ENCODE peak calls at places on chromosome 2, in six cellular contexts. One of them, this sample, is unnamed.

GRCh38 chr2:143063612-143064200 is 65.5 kb upstream of the ARHGAP15 start:
- DNase-seq in CD8-positive, alpha-beta T cell: no peak
- DNase-seq in body of pancreas: no peak
- DNase-seq in thyroid gland: no peak
- DNase-seq in heart left ventricle: no peak
- DNase-seq in heart right ventricle: no peak
- DNase-seq in this sample: no peak

GRCh38 chr2:85057236-85057635 is 76.0 kb upstream of the TCF7L1 start:
- DNase-seq in heart right ventricle: no peak
- DNase-seq in heart left ventricle: no peak
- DNase-seq in body of pancreas: no peak
- DNase-seq in CD8-positive, alpha-beta T cell: no peak
- DNase-seq in thyroid gland: no peak
- DNase-seq in this sample: no peak

GRCh38 chr2:39024833-39025232 is 96.0 kb downstream of the SOS1 start:
- DNase-seq in thyroid gland: no peak
- DNase-seq in heart left ventricle: no peak
- DNase-seq in body of pancreas: no peak
- DNase-seq in CD8-positive, alpha-beta T cell: no peak
- DNase-seq in heart right ventricle: no peak
- DNase-seq in this sample: no peak

GRCh38 chr2:44938287-44939073 is 3.0 kb upstream of the SIX3 start:
- DNase-seq in body of pancreas: no peak
- DNase-seq in heart right ventricle: no peak
- DNase-seq in CD8-positive, alpha-beta T cell: no peak
- DNase-seq in heart left ventricle: no peak
- DNase-seq in thyroid gland: no peak
- DNase-seq in this sample: no peak

GRCh38 chr2:219369447-219369861 is 18.3 kb downstream of the DNPEP start:
- DNase-seq in CD8-positive, alpha-beta T cell: no peak
- DNase-seq in heart right ventricle: peak; percentile 50
- DNase-seq in thyroid gland: peak; percentile 83
- DNase-seq in body of pancreas: peak; percentile 55
- DNase-seq in heart left ventricle: peak; percentile 41
- DNase-seq in this sample: peak; percentile 54

GRCh38 chr2:797993-798392 is 120.8 kb upstream of the TMEM18 start:
- DNase-seq in body of pancreas: no peak
- DNase-seq in heart right ventricle: no peak
- DNase-seq in thyroid gland: no peak
- DNase-seq in CD8-positive, alpha-beta T cell: no peak
- DNase-seq in heart left ventricle: no peak
- DNase-seq in this sample: no peak

GRCh38 chr2:110106642-110107041 is 9.0 kb downstream of the MALL start:
- DNase-seq in thyroid gland: peak; percentile 73
- DNase-seq in CD8-positive, alpha-beta T cell: no peak
- DNase-seq in heart left ventricle: no peak
- DNase-seq in body of pancreas: no peak
- DNase-seq in heart right ventricle: no peak
- DNase-seq in this sample: no peak

GRCh38 chr2:68487773-68488355 is 20.5 kb downstream of the APLF start:
- DNase-seq in body of pancreas: no peak
- DNase-seq in thyroid gland: no peak
- DNase-seq in heart left ventricle: no peak
- DNase-seq in CD8-positive, alpha-beta T cell: no peak
- DNase-seq in heart right ventricle: no peak
- DNase-seq in this sample: no peak

GRCh38 chr2:40451926-40452605 is at the start of gene SLC8A1:
- DNase-seq in heart left ventricle: peak; percentile 28
- DNase-seq in thyroid gland: no peak
- DNase-seq in heart right ventricle: no peak
- DNase-seq in body of pancreas: no peak
- DNase-seq in CD8-positive, alpha-beta T cell: no peak
- DNase-seq in this sample: peak; percentile 46

GRCh38 chr2:132038179-132038882 is 123.4 kb downstream of the ANKRD30BL start:
- DNase-seq in body of pancreas: no peak
- DNase-seq in heart right ventricle: no peak
- DNase-seq in heart left ventricle: no peak
- DNase-seq in CD8-positive, alpha-beta T cell: no peak
- DNase-seq in thyroid gland: no peak
- DNase-seq in this sample: no peak

GRCh38 chr2:227788556-227788955 is 25.1 kb upstream of the CCL20 start:
- DNase-seq in body of pancreas: no peak
- DNase-seq in CD8-positive, alpha-beta T cell: no peak
- DNase-seq in heart left ventricle: no peak
- DNase-seq in thyroid gland: peak; percentile 65
- DNase-seq in heart right ventricle: no peak
- DNase-seq in this sample: no peak

GRCh38 chr2:121491566-121491965 is 39.1 kb upstream of the RNU4ATAC start:
- DNase-seq in heart right ventricle: no peak
- DNase-seq in CD8-positive, alpha-beta T cell: no peak
- DNase-seq in thyroid gland: no peak
- DNase-seq in heart left ventricle: no peak
- DNase-seq in body of pancreas: no peak
- DNase-seq in this sample: no peak

GRCh38 chr2:239870863-239871262 is 154.3 kb downstream of the NDUFA10 start:
- DNase-seq in heart right ventricle: no peak
- DNase-seq in CD8-positive, alpha-beta T cell: no peak
- DNase-seq in heart left ventricle: no peak
- DNase-seq in thyroid gland: no peak
- DNase-seq in body of pancreas: no peak
- DNase-seq in this sample: no peak

GRCh38 chr2:202682274-202682673 is 47.5 kb downstream of the FAM117B start:
- DNase-seq in heart left ventricle: no peak
- DNase-seq in CD8-positive, alpha-beta T cell: no peak
- DNase-seq in thyroid gland: no peak
- DNase-seq in body of pancreas: no peak
- DNase-seq in heart right ventricle: no peak
- DNase-seq in this sample: no peak

GRCh38 chr2:42941633-42942176 is 149.3 kb upstream of the HAAO start:
- DNase-seq in body of pancreas: no peak
- DNase-seq in CD8-positive, alpha-beta T cell: no peak
- DNase-seq in thyroid gland: no peak
- DNase-seq in heart left ventricle: no peak
- DNase-seq in heart right ventricle: no peak
- DNase-seq in this sample: no peak

GRCh38 chr2:99900589-99900988 is 241.8 kb downstream of the AFF3 start:
- DNase-seq in heart right ventricle: peak; percentile 25
- DNase-seq in thyroid gland: no peak
- DNase-seq in CD8-positive, alpha-beta T cell: no peak
- DNase-seq in body of pancreas: no peak
- DNase-seq in heart left ventricle: peak; percentile 20
- DNase-seq in this sample: no peak

GRCh38 chr2:171991027-171991426 is 8.7 kb upstream of the METAP1D start:
- DNase-seq in thyroid gland: no peak
- DNase-seq in heart right ventricle: no peak
- DNase-seq in body of pancreas: no peak
- DNase-seq in CD8-positive, alpha-beta T cell: no peak
- DNase-seq in heart left ventricle: no peak
- DNase-seq in this sample: no peak

GRCh38 chr2:86825728-86826386 is 35.1 kb upstream of the CD8A start:
- DNase-seq in heart left ventricle: no peak
- DNase-seq in body of pancreas: no peak
- DNase-seq in thyroid gland: peak; percentile 30
- DNase-seq in heart right ventricle: no peak
- DNase-seq in CD8-positive, alpha-beta T cell: peak; percentile 71
- DNase-seq in this sample: no peak

GRCh38 chr2:145110668-145111067 is 590.7 kb upstream of the ZEB2 start:
- DNase-seq in heart left ventricle: no peak
- DNase-seq in heart right ventricle: no peak
- DNase-seq in body of pancreas: no peak
- DNase-seq in CD8-positive, alpha-beta T cell: no peak
- DNase-seq in thyroid gland: no peak
- DNase-seq in this sample: no peak

GRCh38 chr2:61645911-61646310 is 107.8 kb upstream of the XPO1 start:
- DNase-seq in heart right ventricle: no peak
- DNase-seq in thyroid gland: no peak
- DNase-seq in body of pancreas: no peak
- DNase-seq in CD8-positive, alpha-beta T cell: no peak
- DNase-seq in heart left ventricle: no peak
- DNase-seq in this sample: no peak

GRCh38 chr2:118095610-118096009 is 7.3 kb downstream of the INSIG2 start:
- DNase-seq in body of pancreas: no peak
- DNase-seq in heart right ventricle: no peak
- DNase-seq in heart left ventricle: no peak
- DNase-seq in thyroid gland: no peak
- DNase-seq in CD8-positive, alpha-beta T cell: no peak
- DNase-seq in this sample: no peak

GRCh38 chr2:19541884-19542283 is 183.5 kb upstream of the OSR1 start:
- DNase-seq in heart right ventricle: no peak
- DNase-seq in body of pancreas: no peak
- DNase-seq in CD8-positive, alpha-beta T cell: no peak
- DNase-seq in heart left ventricle: no peak
- DNase-seq in thyroid gland: no peak
- DNase-seq in this sample: no peak

GRCh38 chr2:42170619-42171395 is 1.7 kb downstream of the EML4 start:
- DNase-seq in thyroid gland: no peak
- DNase-seq in heart left ventricle: no peak
- DNase-seq in body of pancreas: no peak
- DNase-seq in CD8-positive, alpha-beta T cell: no peak
- DNase-seq in heart right ventricle: no peak
- DNase-seq in this sample: no peak

GRCh38 chr2:33354981-33355380 is 121.5 kb upstream of the RASGRP3 start:
- DNase-seq in heart right ventricle: no peak
- DNase-seq in thyroid gland: no peak
- DNase-seq in body of pancreas: no peak
- DNase-seq in CD8-positive, alpha-beta T cell: no peak
- DNase-seq in heart left ventricle: no peak
- DNase-seq in this sample: no peak

GRCh38 chr2:14422426-14422825 is 210.1 kb upstream of the LRATD1 start:
- DNase-seq in thyroid gland: no peak
- DNase-seq in heart left ventricle: no peak
- DNase-seq in body of pancreas: no peak
- DNase-seq in CD8-positive, alpha-beta T cell: no peak
- DNase-seq in heart right ventricle: no peak
- DNase-seq in this sample: no peak

DNA sequence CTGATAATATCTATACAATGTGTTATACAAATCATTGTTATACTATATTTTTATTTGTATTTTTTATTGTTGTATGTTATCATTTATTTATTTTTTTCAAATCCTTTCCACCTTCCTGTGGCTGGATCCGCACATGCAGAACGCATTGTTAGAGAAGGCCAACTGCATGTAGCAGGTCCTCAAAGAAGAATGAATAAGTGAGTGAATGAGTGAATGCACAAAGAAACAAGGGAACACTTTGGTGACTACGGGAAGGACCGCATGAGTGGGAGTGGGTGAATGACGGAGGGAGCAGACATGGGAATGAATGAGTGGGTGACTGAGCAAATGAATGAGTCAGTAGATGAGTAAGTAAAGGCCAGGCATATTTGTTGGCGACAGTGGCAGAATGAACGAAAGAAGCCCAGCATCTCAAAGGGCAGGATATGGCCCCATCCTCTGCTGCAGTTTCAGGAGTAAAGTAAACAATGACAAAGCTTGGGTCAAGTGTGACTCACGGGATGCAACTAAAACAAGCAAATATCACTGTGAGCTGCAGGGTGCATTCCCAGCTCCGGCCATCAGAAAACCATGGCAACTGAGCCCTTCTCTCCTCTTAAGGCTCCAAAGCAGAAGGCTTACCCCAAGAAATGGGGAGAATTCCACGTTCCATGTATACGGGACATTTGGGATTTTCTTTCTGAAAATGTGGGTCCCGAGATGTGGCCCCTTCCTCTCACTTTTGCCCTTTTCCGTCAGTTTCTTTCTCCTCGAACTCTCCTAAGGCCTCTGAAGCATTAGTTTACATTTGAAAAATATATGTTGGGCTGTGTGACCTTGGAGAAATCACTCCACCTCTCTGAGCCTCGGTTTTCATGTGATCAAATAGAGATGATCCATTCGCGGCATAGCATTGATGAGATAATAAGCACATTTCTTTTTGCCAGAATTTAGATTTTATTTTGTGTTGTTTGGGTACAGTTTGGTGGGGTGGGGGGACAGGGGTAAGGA is 24.5 kb downstream of the KCNF1 start:
- DNase-seq in body of pancreas: no peak
- DNase-seq in heart left ventricle: no peak
- DNase-seq in heart right ventricle: no peak
- DNase-seq in CD8-positive, alpha-beta T cell: no peak
- DNase-seq in thyroid gland: no peak
- DNase-seq in this sample: no peak
- H3K4me3 ChIP-seq in body of pancreas: no peak overlapping the region
- H3K4me3 ChIP-seq in heart left ventricle: no peak overlapping the region
- H3K4me3 ChIP-seq in heart right ventricle: no peak overlapping the region
- H3K4me3 ChIP-seq in CD8-positive, alpha-beta T cell: no peak overlapping the region
- H3K4me3 ChIP-seq in thyroid gland: no peak overlapping the region
- H3K4me3 ChIP-seq in this sample: no peak overlapping the region

GRCh38 chr2:217838409-217838831 is 164.4 kb downstream of the TNS1 start:
- DNase-seq in thyroid gland: no peak
- DNase-seq in heart right ventricle: no peak
- DNase-seq in body of pancreas: no peak
- DNase-seq in CD8-positive, alpha-beta T cell: no peak
- DNase-seq in heart left ventricle: no peak
- DNase-seq in this sample: peak; percentile 57
- TF ChIP-seq CTCF in thyroid gland: no peak
- TF ChIP-seq CTCF in heart right ventricle: no peak
- TF ChIP-seq CTCF in body of pancreas: no peak
- TF ChIP-seq CTCF in CD8-positive, alpha-beta T cell: no peak
- TF ChIP-seq CTCF in heart left ventricle: no peak
- TF ChIP-seq CTCF in this sample: no peak

GRCh38 chr2:236719192-236719635 is 149.6 kb downstream of the ACKR3 start:
- DNase-seq in CD8-positive, alpha-beta T cell: no peak
- DNase-seq in thyroid gland: no peak
- DNase-seq in heart right ventricle: no peak
- DNase-seq in body of pancreas: no peak
- DNase-seq in heart left ventricle: no peak
- DNase-seq in this sample: no peak
- H3K27ac ChIP-seq in CD8-positive, alpha-beta T cell: no peak overlapping the region
- H3K27ac ChIP-seq in thyroid gland: no peak overlapping the region
- H3K27ac ChIP-seq in heart right ventricle: no peak overlapping the region
- H3K27ac ChIP-seq in body of pancreas: no peak overlapping the region
- H3K27ac ChIP-seq in heart left ventricle: no peak overlapping the region
- H3K27ac ChIP-seq in this sample: peak overlapping the region; percentile 46

DNA sequence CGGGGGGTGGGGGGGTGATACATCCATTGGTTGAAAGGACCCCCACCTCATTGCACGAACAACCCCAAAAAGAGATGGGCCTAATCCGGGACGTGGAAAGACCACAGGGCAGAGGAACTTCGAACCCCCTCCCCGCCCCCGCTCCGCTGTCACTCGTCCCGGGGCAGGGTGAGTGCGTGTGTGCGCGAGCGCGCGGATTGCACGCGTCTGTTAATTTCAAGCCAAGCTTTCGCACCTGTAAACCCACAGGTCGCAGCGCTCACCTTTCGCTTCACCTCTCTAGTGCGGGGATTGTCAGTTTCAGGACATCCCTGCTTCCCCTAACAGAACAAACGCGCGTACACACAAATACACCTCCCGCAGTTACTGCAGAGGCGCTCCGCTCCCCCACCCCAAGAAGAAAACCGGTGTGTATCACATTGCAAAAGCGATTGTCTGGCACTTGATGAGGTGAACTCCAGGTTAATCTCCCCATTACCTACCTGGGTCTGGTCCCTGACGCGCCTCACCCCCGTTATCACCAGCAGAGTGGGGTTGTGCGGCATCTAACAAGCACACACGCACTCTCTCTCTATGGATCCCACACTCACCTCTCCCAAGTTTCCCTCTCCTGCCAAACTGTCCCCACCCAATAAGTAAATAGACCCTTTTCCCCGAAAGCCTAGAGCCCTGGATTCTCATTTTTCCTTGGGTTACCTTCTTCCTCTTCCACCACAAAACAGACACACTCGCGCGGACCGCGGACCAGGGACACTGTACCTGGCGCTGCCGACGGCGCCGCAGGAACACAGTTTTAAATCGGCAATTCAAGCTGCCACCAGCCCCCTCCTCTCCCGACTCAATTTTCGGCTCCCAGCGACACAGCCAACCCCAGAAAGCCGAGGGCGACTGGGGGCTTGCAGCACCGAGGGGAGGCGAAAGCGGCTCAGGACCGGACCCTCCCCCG is 1.0 kb downstream of the CYP26B1 start:
- DNase-seq in thyroid gland: no peak
- DNase-seq in heart right ventricle: no peak
- DNase-seq in body of pancreas: peak; percentile 11
- DNase-seq in CD8-positive, alpha-beta T cell: no peak
- DNase-seq in heart left ventricle: peak; percentile 6
- DNase-seq in this sample: peak; percentile 13
- H3K4me3 ChIP-seq in thyroid gland: no peak overlapping the region
- H3K4me3 ChIP-seq in heart right ventricle: peak overlapping the region; percentile 61
- H3K4me3 ChIP-seq in body of pancreas: no peak overlapping the region
- H3K4me3 ChIP-seq in CD8-positive, alpha-beta T cell: no peak overlapping the region
- H3K4me3 ChIP-seq in heart left ventricle: peak overlapping the region; percentile 35
- H3K4me3 ChIP-seq in this sample: peak overlapping the region; percentile 70

This sample was measured in left ventricle myocardium inferior.